ENCODE peak calls at places on chromosomes 4 and X, in seven cellular contexts. M is omental fat pad, I is mucosa of descending colon, D is A549, N is fibroblast of pulmonary artery, P is progenitor cell of endocrine pancreas, Z is choroid plexus epithelial cell. U is an unnamed sample.

GRCh38 chrX:80573275-80573674 is 153.0 kb downstream of the TENT5D start:
- DNase-seq in D (no peak), M (no peak), Z (no peak), N (no peak), I (no peak), P (no peak), U (no peak)

GRCh38 chr4:1198070-1198844 is 25.9 kb upstream of the SPON2 start:
- DNase-seq in I (peak; percentile 14), N (no peak), M (peak; percentile 19), Z (no peak), D (no peak), P (no peak), U (no peak)

GRCh38 chr4:7034262-7035081 is 8.7 kb upstream of the TADA2B start:
- DNase-seq in Z (peak; percentile 63), I (no peak), M (no peak), P (peak; percentile 34), D (peak; percentile 80), N (peak; percentile 34), U (no peak)

GRCh38 chr4:108029321-108029720 is 39.6 kb downstream of the HADH start:
- DNase-seq in Z (peak; percentile 33), D (no peak), M (no peak), I (no peak), P (no peak), N (no peak), U (no peak)

GRCh38 chrX:102651968-102652744 is 873 bp downstream of the GPRASP1 start:
- DNase-seq in P (no peak), I (peak; percentile 47), M (no peak), N (peak; percentile 56), D (peak; percentile 30), Z (peak; percentile 60), U (peak; percentile 19)

GRCh38 chr4:153560918-153561317 is 94.8 kb downstream of the TMEM131L start:
- DNase-seq in M (no peak), D (no peak), I (no peak), N (no peak), Z (no peak), P (no peak), U (no peak)

GRCh38 chr4:153241970-153242847 is 38.0 kb downstream of the TRIM2 start:
- DNase-seq in Z (peak; percentile 88), P (no peak), N (no peak), D (no peak), I (no peak), M (no peak), U (no peak)

GRCh38 chrX:18210470-18210869 is 10.2 kb downstream of the BEND2 start:
- DNase-seq in D (peak; percentile 34), I (no peak), P (no peak), Z (peak; percentile 33), M (no peak), N (peak; percentile 2), U (no peak)

GRCh38 chrX:13697976-13698375 is 9.0 kb downstream of the RAB9A start:
- DNase-seq in Z (no peak), I (no peak), D (no peak), N (no peak), M (no peak), P (no peak), U (no peak)

GRCh38 chr4:176792348-176793059 is at the start of gene VEGFC:
- DNase-seq in P (peak; percentile 37), N (peak; percentile 72), Z (peak; percentile 69), M (no peak), D (peak; percentile 73), I (peak; percentile 26), U (peak; percentile 80)

GRCh38 chr4:186666252-186666651 is 57.4 kb downstream of the FAT1 start:
- DNase-seq in M (no peak), I (no peak), D (peak; percentile 50), P (no peak), Z (peak; percentile 72), N (peak; percentile 18), U (no peak)

GRCh38 chr4:16896871-16897270 is 1.6 kb downstream of the LDB2 start:
- DNase-seq in P (no peak), M (no peak), I (no peak), D (no peak), Z (peak; percentile 87), N (peak; percentile 80), U (no peak)

GRCh38 chrX:101483705-101484104 is 1.6 kb upstream of the ARMCX4 start:
- DNase-seq in N (peak; percentile 0), Z (peak; percentile 21), M (no peak), P (no peak), D (no peak), I (no peak), U (no peak)

GRCh38 chr4:60002603-60003325 is 1197.4 kb upstream of the ADGRL3 start:
- DNase-seq in I (no peak), Z (no peak), N (no peak), P (no peak), D (no peak), M (no peak), U (no peak)

GRCh38 chr4:170497105-170497504 is 407.3 kb upstream of the AADAT start:
- DNase-seq in P (no peak), Z (peak; percentile 2), D (peak; percentile 1), I (no peak), M (no peak), N (no peak), U (peak; percentile 17)

GRCh38 chr4:1803523-1804423 is 10.7 kb downstream of the FGFR3 start:
- DNase-seq in Z (no peak), I (no peak), N (no peak), D (no peak), P (no peak), M (no peak), U (no peak)

GRCh38 chr4:116275006-116275405 is 810.4 kb downstream of the TRAM1L1 start:
- DNase-seq in D (no peak), M (no peak), I (no peak), N (no peak), Z (no peak), P (no peak), U (no peak)

GRCh38 chr4:43331226-43332078 is 438.9 kb downstream of the GRXCR1 start:
- DNase-seq in I (no peak), P (no peak), M (no peak), N (peak; percentile 66), D (no peak), Z (peak; percentile 30), U (no peak)

GRCh38 chr4:172982151-172982590 is 186.4 kb upstream of the GALNT7 start:
- DNase-seq in P (no peak), M (no peak), Z (peak; percentile 85), D (peak; percentile 90), I (no peak), N (peak; percentile 90), U (no peak)

GRCh38 chr4:16636911-16637630 is 261.4 kb downstream of the LDB2 start:
- DNase-seq in N (no peak), D (no peak), M (no peak), Z (no peak), P (no peak), I (no peak), U (no peak)

GRCh38 chr4:88185916-88186315 is 27.5 kb upstream of the ABCG2 start:
- DNase-seq in Z (no peak), D (no peak), M (no peak), P (no peak), I (no peak), N (no peak), U (no peak)

GRCh38 chrX:29419774-29420553 is 795.4 kb upstream of the MAGEB2 start:
- DNase-seq in P (no peak), D (peak; percentile 2), M (no peak), I (no peak), N (peak; percentile 92), Z (peak; percentile 87), U (no peak)

GRCh38 chrX:40152173-40152705 is 54.5 kb upstream of the BCOR start:
- DNase-seq in N (no peak), P (no peak), I (peak; percentile 52), Z (no peak), D (no peak), M (no peak), U (peak; percentile 36)

GRCh38 chr4:37160653-37161052 is 83.9 kb upstream of the NWD2 start:
- DNase-seq in P (no peak), M (no peak), I (no peak), Z (no peak), D (no peak), N (no peak), U (no peak)

DNA sequence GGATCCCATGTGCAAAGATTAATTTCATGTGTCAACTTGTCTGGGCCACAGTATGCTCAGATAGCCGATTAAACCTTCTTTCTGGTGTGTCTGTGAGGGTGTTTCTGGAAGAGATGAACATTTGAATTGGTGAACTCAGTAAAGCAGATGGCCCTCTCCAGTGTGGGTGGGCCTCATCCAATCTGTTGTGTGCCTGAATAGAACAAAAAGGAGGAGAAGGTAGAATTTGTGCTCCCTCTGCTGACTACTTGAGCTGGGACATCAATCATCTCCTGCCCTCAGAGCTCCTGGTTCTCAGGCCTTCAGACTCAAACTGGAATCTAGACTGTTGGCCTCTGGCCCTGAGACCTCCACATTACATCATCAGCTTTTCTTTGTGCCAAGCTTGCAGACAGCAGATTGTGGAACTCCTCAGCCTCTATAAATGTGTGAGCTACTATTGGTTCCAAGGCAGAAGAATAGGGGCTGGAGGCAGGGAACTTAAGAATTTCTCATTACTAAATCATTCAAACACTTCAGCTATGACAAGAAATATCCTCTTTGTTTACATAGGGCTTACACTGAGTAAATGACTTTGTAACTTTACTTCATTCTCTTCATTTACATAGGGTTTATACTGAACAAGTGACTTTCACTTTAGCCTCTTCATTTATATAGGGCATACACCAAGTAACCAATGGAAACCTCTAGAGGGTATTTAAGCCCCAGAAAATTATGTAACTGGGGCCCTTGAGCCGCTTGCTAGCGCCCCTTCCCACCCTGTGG is 87.0 kb upstream of the NWD2 start:
- DNase-seq in I (no peak), M (no peak), D (no peak), P (no peak), N (no peak), Z (no peak), U (no peak)
- TF ChIP-seq CTCF in I (no peak), M (no peak), D (no peak), P (no peak), N (no peak), Z (no peak), U (no peak)

GRCh38 chr4:65046496-65047101 is 623.7 kb downstream of the EPHA5 start:
- DNase-seq in M (no peak), N (peak; percentile 36), Z (no peak), P (no peak), D (peak; percentile 29), I (no peak), U (no peak)
- TF ChIP-seq CTCF in M (no peak), N (no peak), Z (no peak), P (no peak), D (no peak), I (no peak), U (no peak)

GRCh38 chrX:25034889-25035288 is 19.1 kb upstream of the ARX start:
- DNase-seq in D (no peak), N (peak; percentile 14), P (no peak), M (no peak), I (no peak), Z (peak; percentile 61), U (no peak)
- TF ChIP-seq CTCF in D (no peak), N (peak; percentile 34), P (peak; percentile 47), M (no peak), I (no peak), Z (peak; percentile 60), U (no peak)

DNA sequence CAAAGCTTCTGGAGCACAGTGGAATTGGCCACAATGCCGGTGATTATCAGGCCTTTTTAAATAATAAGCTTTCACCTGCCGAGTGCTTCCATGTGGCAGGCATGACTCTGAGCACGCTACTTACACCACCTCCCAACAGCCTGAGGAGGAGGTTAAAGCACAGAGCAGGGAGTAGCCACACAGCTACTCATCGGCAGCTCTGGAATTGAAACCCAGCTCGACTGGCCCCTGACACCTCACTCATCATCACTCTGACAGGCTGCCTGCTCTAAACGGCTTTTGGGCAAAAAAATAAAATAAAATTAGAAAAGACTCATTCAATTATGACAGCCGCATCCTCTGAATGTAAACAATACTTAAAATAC is 326.4 kb upstream of the NOCT start:
- DNase-seq in M (no peak), I (no peak), N (no peak), D (no peak), Z (no peak), P (no peak), U (no peak)
- TF ChIP-seq CTCF in M (no peak), I (no peak), N (no peak), D (no peak), Z (no peak), P (no peak), U (no peak)